ENCODE peak calls at places on chromosomes 3 and 15, in four cellular contexts. One of them, this sample, is unnamed.

GRCh38 chr3:186368717-186369116 is 6.7 kb upstream of the DGKG start:
- DNase-seq in uterus: no peak
- DNase-seq in heart left ventricle: no peak
- DNase-seq in A549: no peak
- DNase-seq in this sample: no peak

GRCh38 chr15:41566121-41566885 is 7.3 kb downstream of the TYRO3 start:
- DNase-seq in uterus: no peak
- DNase-seq in heart left ventricle: no peak
- DNase-seq in A549: no peak
- DNase-seq in this sample: no peak

GRCh38 chr15:48516125-48516524 is 129.4 kb downstream of the FBN1 start:
- DNase-seq in uterus: no peak
- DNase-seq in heart left ventricle: no peak
- DNase-seq in A549: no peak
- DNase-seq in this sample: no peak

GRCh38 chr3:156218353-156218744 is 98.0 kb downstream of the KCNAB1 start:
- DNase-seq in uterus: no peak
- DNase-seq in heart left ventricle: no peak
- DNase-seq in A549: no peak
- DNase-seq in this sample: no peak

GRCh38 chr3:99899603-99900002 is 81.9 kb downstream of the CMSS1 start:
- DNase-seq in uterus: no peak
- DNase-seq in heart left ventricle: no peak
- DNase-seq in A549: no peak
- DNase-seq in this sample: no peak

GRCh38 chr3:143358793-143359491 is 239.4 kb downstream of the CHST2 start:
- DNase-seq in uterus: no peak
- DNase-seq in heart left ventricle: no peak
- DNase-seq in A549: no peak
- DNase-seq in this sample: no peak

GRCh38 chr15:49675051-49675450 is 54.2 kb downstream of the DTWD1 start:
- DNase-seq in uterus: no peak
- DNase-seq in heart left ventricle: no peak
- DNase-seq in A549: peak
- DNase-seq in this sample: peak

GRCh38 chr3:192835818-192836468 is 81.7 kb downstream of the MB21D2 start:
- DNase-seq in uterus: peak
- DNase-seq in heart left ventricle: no peak
- DNase-seq in A549: no peak
- DNase-seq in this sample: peak

GRCh38 chr3:119034256-119035013 is at the start of gene IGSF11:
- DNase-seq in uterus: peak
- DNase-seq in heart left ventricle: peak
- DNase-seq in A549: peak
- DNase-seq in this sample: no peak

GRCh38 chr15:88400069-88400468 is 67.1 kb downstream of the MRPL46 start:
- DNase-seq in uterus: no peak
- DNase-seq in heart left ventricle: no peak
- DNase-seq in A549: no peak
- DNase-seq in this sample: no peak

GRCh38 chr3:124974691-124975090 is 40.1 kb upstream of the MUC13 start:
- DNase-seq in uterus: no peak
- DNase-seq in heart left ventricle: no peak
- DNase-seq in A549: no peak
- DNase-seq in this sample: no peak

GRCh38 chr3:157427906-157428305 is 8.7 kb upstream of the PTX3 start:
- DNase-seq in uterus: no peak
- DNase-seq in heart left ventricle: no peak
- DNase-seq in A549: no peak
- DNase-seq in this sample: no peak

GRCh38 chr15:51724673-51725072 is 12.8 kb downstream of the LYSMD2 start:
- DNase-seq in uterus: no peak
- DNase-seq in heart left ventricle: no peak
- DNase-seq in A549: no peak
- DNase-seq in this sample: no peak

GRCh38 chr3:176514297-176514696 is 683.0 kb downstream of the TBL1XR1 start:
- DNase-seq in uterus: no peak
- DNase-seq in heart left ventricle: no peak
- DNase-seq in A549: peak
- DNase-seq in this sample: no peak

GRCh38 chr3:20935791-20936190 is 749.8 kb upstream of the SGO1 start:
- DNase-seq in uterus: no peak
- DNase-seq in heart left ventricle: no peak
- DNase-seq in A549: no peak
- DNase-seq in this sample: no peak

GRCh38 chr15:81813215-81813614 is 232.6 kb downstream of the MEX3B start:
- DNase-seq in uterus: no peak
- DNase-seq in heart left ventricle: no peak
- DNase-seq in A549: peak
- DNase-seq in this sample: no peak

GRCh38 chr15:87401986-87402385 is 854.6 kb downstream of the NTRK3 start:
- DNase-seq in uterus: no peak
- DNase-seq in heart left ventricle: no peak
- DNase-seq in A549: no peak
- DNase-seq in this sample: no peak

GRCh38 chr3:171301002-171301401 is 159.2 kb downstream of the TNIK start:
- DNase-seq in uterus: no peak
- DNase-seq in heart left ventricle: no peak
- DNase-seq in A549: no peak
- DNase-seq in this sample: no peak

GRCh38 chr15:90259524-90259923 is 5.9 kb upstream of the NGRN start:
- DNase-seq in uterus: no peak
- DNase-seq in heart left ventricle: no peak
- DNase-seq in A549: no peak
- DNase-seq in this sample: no peak

GRCh38 chr3:109188726-109189125 is 52.2 kb downstream of the C3orf85 start:
- DNase-seq in uterus: no peak
- DNase-seq in heart left ventricle: no peak
- DNase-seq in A549: no peak
- DNase-seq in this sample: no peak

DNA sequence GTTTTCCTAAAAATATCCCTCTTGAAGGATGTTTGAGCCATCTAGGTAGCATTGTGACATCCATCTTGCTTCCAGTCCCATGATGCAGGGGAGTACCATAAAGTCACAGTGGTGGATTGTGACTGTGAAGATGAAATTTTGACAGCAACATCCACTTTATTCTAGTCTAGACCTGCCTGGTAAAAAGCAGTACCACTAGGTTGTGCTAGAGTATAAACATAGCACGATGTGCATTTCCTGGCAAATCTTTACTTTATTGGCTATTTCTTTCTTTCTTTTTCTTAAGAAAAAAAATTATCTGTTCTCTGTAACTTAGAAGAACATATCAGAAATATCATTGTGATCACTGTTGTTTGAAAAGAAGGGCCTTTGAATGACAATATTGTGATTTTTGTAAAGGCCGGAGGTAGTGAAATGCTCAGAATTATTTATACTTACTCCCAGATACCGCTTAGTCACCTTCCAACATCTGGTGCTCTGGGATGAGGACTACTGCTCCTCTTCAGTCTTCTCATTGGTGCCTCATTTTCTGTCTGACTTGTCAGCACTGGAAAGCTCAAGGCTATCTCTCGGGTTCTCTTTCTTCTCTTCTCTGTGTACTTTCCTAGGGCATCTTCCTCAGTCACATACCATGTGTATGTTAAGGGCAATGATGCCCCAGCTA is 35.6 kb downstream of the AGBL1 start:
- DNase-seq in uterus: no peak
- DNase-seq in heart left ventricle: no peak
- DNase-seq in A549: no peak
- DNase-seq in this sample: no peak
- TF ChIP-seq CTCF in uterus: peak
- TF ChIP-seq CTCF in heart left ventricle: no peak
- TF ChIP-seq CTCF in A549: no peak
- TF ChIP-seq CTCF in this sample: no peak

GRCh38 chr3:26018889-26019288 is 229.0 kb downstream of the OXSM start:
- DNase-seq in uterus: no peak
- DNase-seq in heart left ventricle: no peak
- DNase-seq in A549: no peak
- DNase-seq in this sample: no peak

GRCh38 chr3:26011276-26011675 is 221.4 kb downstream of the OXSM start:
- DNase-seq in uterus: no peak
- DNase-seq in heart left ventricle: no peak
- DNase-seq in A549: no peak
- DNase-seq in this sample: no peak

DNA sequence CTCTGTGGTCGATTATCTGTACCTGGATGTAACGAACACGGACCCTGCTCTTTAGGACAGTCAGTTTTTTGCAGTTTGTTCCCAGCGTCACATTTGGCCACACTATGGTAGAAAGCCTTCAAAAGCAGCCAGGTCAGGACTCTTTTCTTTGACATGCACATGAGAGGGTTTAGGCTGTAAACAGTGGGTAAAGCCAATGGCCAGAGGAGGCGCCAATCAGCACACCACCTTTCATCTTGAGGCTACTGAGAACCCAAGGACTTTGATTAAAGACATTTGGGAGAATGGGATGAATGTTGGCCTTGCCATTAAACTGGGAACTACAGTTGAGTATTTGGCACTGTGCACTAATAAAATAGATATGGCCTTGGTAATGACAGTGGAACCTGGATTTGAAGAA is 225.9 kb downstream of the OXSM start:
- DNase-seq in uterus: no peak
- DNase-seq in heart left ventricle: no peak
- DNase-seq in A549: no peak
- DNase-seq in this sample: no peak
- TF ChIP-seq CTCF in uterus: no peak
- TF ChIP-seq CTCF in heart left ventricle: no peak
- TF ChIP-seq CTCF in A549: no peak
- TF ChIP-seq CTCF in this sample: no peak

GRCh38 chr15:77654975-77655374 is 22.3 kb upstream of the LINGO1 start:
- DNase-seq in uterus: no peak
- DNase-seq in heart left ventricle: peak
- DNase-seq in A549: peak
- DNase-seq in this sample: no peak
- TF ChIP-seq CTCF in uterus: no peak
- TF ChIP-seq CTCF in heart left ventricle: no peak
- TF ChIP-seq CTCF in A549: no peak
- TF ChIP-seq CTCF in this sample: peak

GRCh38 chr15:66401130-66402021 is 14.7 kb downstream of the MAP2K1 start:
- DNase-seq in uterus: no peak
- DNase-seq in heart left ventricle: no peak
- DNase-seq in A549: peak
- DNase-seq in this sample: no peak
- TF ChIP-seq CTCF in uterus: no peak
- TF ChIP-seq CTCF in heart left ventricle: no peak
- TF ChIP-seq CTCF in A549: no peak
- TF ChIP-seq CTCF in this sample: no peak

GRCh38 chr3:34599595-34599994 is 801.2 kb downstream of the PDCD6IP start:
- DNase-seq in uterus: no peak
- DNase-seq in heart left ventricle: no peak
- DNase-seq in A549: no peak
- DNase-seq in this sample: no peak
- TF ChIP-seq CTCF in uterus: no peak
- TF ChIP-seq CTCF in heart left ventricle: no peak
- TF ChIP-seq CTCF in A549: no peak
- TF ChIP-seq CTCF in this sample: no peak

GRCh38 chr15:68278345-68279217 is 1.0 kb downstream of the FEM1B start:
- DNase-seq in uterus: peak
- DNase-seq in heart left ventricle: peak
- DNase-seq in A549: peak
- DNase-seq in this sample: no peak
- TF ChIP-seq CTCF in uterus: no peak
- TF ChIP-seq CTCF in heart left ventricle: peak
- TF ChIP-seq CTCF in A549: no peak
- TF ChIP-seq CTCF in this sample: peak

DNA sequence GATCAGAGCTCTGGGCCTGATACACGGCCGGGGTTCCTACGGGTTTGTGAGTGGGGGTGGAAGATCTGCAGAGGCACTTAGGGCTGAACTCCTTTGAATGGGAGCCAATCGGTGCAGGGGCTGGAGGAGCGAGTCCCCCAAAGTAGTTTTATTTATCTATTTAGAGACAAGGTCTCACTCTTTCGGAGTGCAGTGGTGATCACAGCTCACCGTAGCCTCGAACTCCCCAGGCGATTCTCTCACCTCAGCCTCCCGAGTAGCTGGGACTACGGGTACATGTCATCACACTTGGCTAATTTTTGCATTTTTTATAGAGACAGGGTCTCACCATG is 1.6 kb upstream of the CELSR3 start:
- DNase-seq in uterus: no peak
- DNase-seq in heart left ventricle: no peak
- DNase-seq in A549: no peak
- DNase-seq in this sample: no peak
- TF ChIP-seq CTCF in uterus: no peak
- TF ChIP-seq CTCF in heart left ventricle: no peak
- TF ChIP-seq CTCF in A549: no peak
- TF ChIP-seq CTCF in this sample: no peak

GRCh38 chr3:22962244-22962643 is 240.9 kb upstream of the UBE2E2 start:
- DNase-seq in uterus: no peak
- DNase-seq in heart left ventricle: no peak
- DNase-seq in A549: no peak
- DNase-seq in this sample: no peak

GRCh38 chr3:22966349-22966748 is 236.8 kb upstream of the UBE2E2 start:
- DNase-seq in uterus: no peak
- DNase-seq in heart left ventricle: no peak
- DNase-seq in A549: no peak
- DNase-seq in this sample: no peak

GRCh38 chr3:22959593-22959992 is 243.5 kb upstream of the UBE2E2 start:
- DNase-seq in uterus: no peak
- DNase-seq in heart left ventricle: no peak
- DNase-seq in A549: no peak
- DNase-seq in this sample: no peak

GRCh38 chr3:22960326-22960984 is 242.7 kb upstream of the UBE2E2 start:
- DNase-seq in uterus: peak
- DNase-seq in heart left ventricle: no peak
- DNase-seq in A549: peak
- DNase-seq in this sample: no peak
- TF ChIP-seq CTCF in uterus: peak
- TF ChIP-seq CTCF in heart left ventricle: peak
- TF ChIP-seq CTCF in A549: peak
- TF ChIP-seq CTCF in this sample: peak

DNA sequence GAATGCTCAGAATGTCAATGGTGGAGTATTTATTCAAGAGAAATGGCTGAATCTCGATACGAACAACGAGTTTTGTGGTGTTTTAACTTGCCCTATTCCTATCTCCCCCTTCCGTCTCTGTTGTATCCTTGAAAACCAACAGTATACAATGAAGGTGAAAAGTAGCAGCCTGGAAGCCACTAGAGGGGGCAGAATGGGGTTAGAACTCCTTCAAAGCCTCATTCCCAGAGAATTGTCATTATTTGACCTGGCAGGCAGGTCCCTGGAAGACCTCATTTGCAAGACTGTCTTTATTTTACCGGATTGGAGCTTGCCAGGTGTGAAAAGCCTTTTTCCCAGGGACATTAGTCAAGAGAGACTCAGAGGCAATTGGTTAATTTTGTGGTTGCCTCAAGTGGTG is 139.4 kb downstream of the LRRC28 start:
- DNase-seq in uterus: no peak
- DNase-seq in heart left ventricle: no peak
- DNase-seq in A549: no peak
- DNase-seq in this sample: no peak
- TF ChIP-seq CTCF in uterus: no peak
- TF ChIP-seq CTCF in heart left ventricle: no peak
- TF ChIP-seq CTCF in A549: no peak
- TF ChIP-seq CTCF in this sample: no peak

GRCh38 chr15:85005319-85005718 is 23.7 kb downstream of the PDE8A start:
- DNase-seq in uterus: no peak
- DNase-seq in heart left ventricle: no peak
- DNase-seq in A549: no peak
- DNase-seq in this sample: no peak
- TF ChIP-seq CTCF in uterus: no peak
- TF ChIP-seq CTCF in heart left ventricle: no peak
- TF ChIP-seq CTCF in A549: peak
- TF ChIP-seq CTCF in this sample: peak